ENCODE peak calls at places on chromosome 10, in six cellular contexts. S, M, D, N, G and E are unnamed samples.

GRCh38 chr10:52316005-52316404 is 1.9 kb downstream of the DKK1 start:
- DNase-seq in N (no peak), G (no peak), M (no peak), D (no peak), S (no peak), E (no peak)

GRCh38 chr10:34121125-34121973 is 693.7 kb downstream of the PARD3 start:
- DNase-seq in G (peak; percentile 98), D (no peak), S (no peak), N (no peak), M (no peak), E (no peak)

GRCh38 chr10:8404721-8405120 is 350.2 kb downstream of the GATA3 start:
- DNase-seq in M (peak; percentile 21), S (no peak), G (no peak), N (no peak), D (no peak), E (no peak)

GRCh38 chr10:104445359-104445758 is 91.7 kb downstream of the CFAP58 start:
- DNase-seq in N (no peak), D (no peak), G (no peak), S (no peak), M (no peak), E (no peak)

GRCh38 chr10:114304017-114304565 is 65.0 kb downstream of the VWA2 start:
- DNase-seq in G (peak; percentile 62), M (peak; percentile 67), N (peak; percentile 86), D (peak; percentile 85), S (peak; percentile 62), E (no peak)

GRCh38 chr10:11913184-11913641 is 90.1 kb downstream of the PROSER2 start:
- DNase-seq in S (peak; percentile 41), D (no peak), G (no peak), M (no peak), N (no peak), E (no peak)

GRCh38 chr10:129545257-129545656 is 78.2 kb downstream of the MGMT start:
- DNase-seq in S (no peak), M (no peak), G (no peak), N (no peak), D (no peak), E (no peak)

GRCh38 chr10:84540022-84540616 is 211.7 kb downstream of the CCSER2 start:
- DNase-seq in G (no peak), M (no peak), S (no peak), N (no peak), D (no peak), E (no peak)

GRCh38 chr10:132699411-132700167 is 86.4 kb downstream of the NKX6-2 start:
- DNase-seq in M (no peak), G (no peak), D (no peak), N (no peak), S (no peak), E (no peak)

GRCh38 chr10:14211617-14212016 is 119.1 kb downstream of the FRMD4A start:
- DNase-seq in N (no peak), D (no peak), M (no peak), G (no peak), S (no peak), E (no peak)

GRCh38 chr10:30581779-30582380 is 47.7 kb downstream of the LYZL2 start:
- DNase-seq in S (peak; percentile 72), G (peak; percentile 51), N (peak; percentile 68), M (no peak), D (peak; percentile 36), E (no peak)

GRCh38 chr10:29157321-29157720 is 131.5 kb upstream of the LYZL1 start:
- DNase-seq in N (no peak), D (no peak), S (no peak), M (no peak), G (no peak), E (no peak)

GRCh38 chr10:61733358-61733940 is 70.7 kb downstream of the CABCOCO1 start:
- DNase-seq in D (peak; percentile 47), M (no peak), S (peak; percentile 78), N (peak; percentile 29), G (peak; percentile 33), E (no peak)

GRCh38 chr10:98264378-98265065 is 3.5 kb downstream of the LOXL4 start:
- DNase-seq in M (no peak), N (no peak), S (no peak), D (no peak), G (no peak), E (no peak)

GRCh38 chr10:92241158-92241500 is 49.7 kb downstream of the CPEB3 start:
- DNase-seq in D (no peak), G (peak; percentile 24), M (no peak), N (peak; percentile 34), S (peak; percentile 45), E (no peak)
- TF ChIP-seq JUND in D (no peak), G (no peak), M (no peak), N (no peak), S (no peak), E (no peak)

GRCh38 chr10:6089334-6090219 is 743 bp downstream of the RBM17 start:
- DNase-seq in D (no peak), G (peak; percentile 48), S (peak; percentile 34), N (peak; percentile 59), M (no peak), E (no peak)

GRCh38 chr10:6091630-6092029 is 2.8 kb downstream of the RBM17 start:
- DNase-seq in D (no peak), N (no peak), G (no peak), M (no peak), S (peak; percentile 41), E (no peak)

GRCh38 chr10:6092731-6093130 is 3.9 kb downstream of the RBM17 start:
- DNase-seq in G (no peak), M (no peak), N (no peak), D (no peak), S (no peak), E (no peak)

GRCh38 chr10:6086375-6087233 is 2.2 kb upstream of the RBM17 start:
- DNase-seq in S (peak; percentile 94), G (peak; percentile 80), N (peak; percentile 83), D (peak; percentile 76), M (peak; percentile 51), E (peak; percentile 87)

GRCh38 chr10:6088721-6089333 is at the start of gene RBM17:
- DNase-seq in S (peak; percentile 97), N (peak; percentile 96), D (peak; percentile 94), G (peak; percentile 88), M (peak; percentile 82), E (peak; percentile 100)
- TF ChIP-seq POLR2AphosphoS5 in S (peak; percentile 61), N (peak; percentile 45), D (peak; percentile 78), G (peak; percentile 45), M (peak; percentile 61), E (no peak)

DNA sequence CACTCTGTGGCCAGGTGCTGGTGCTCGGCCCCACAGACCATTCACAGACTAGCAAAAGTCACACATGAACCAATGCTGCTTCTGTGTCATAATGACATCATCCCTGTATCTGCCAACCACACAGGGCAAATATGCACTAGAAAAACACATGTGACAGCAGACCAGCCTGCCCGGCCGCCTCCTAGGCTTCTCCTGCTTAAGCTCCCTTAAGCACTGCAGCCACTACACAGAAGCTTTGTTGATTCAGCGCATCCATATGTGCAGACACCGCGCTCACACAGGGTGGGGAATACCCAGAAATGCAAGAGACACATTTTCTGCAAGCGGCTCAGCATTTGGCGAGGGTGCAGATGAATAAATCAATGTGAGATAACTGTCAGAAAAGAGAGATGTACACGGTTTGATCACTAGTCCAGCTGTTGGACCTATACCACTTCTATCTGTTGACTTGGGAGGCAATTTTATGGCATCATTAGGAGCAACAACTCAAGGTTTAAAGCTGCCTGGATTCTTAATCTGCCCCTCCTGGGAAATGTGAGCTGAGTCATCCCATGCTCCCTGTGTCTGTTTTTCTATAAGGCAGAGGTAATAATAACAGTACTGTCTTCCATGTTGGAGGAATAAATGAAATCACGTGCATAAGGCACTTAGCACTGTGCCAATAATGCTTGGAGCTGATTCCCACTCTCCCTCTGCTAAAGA is 33.4 kb downstream of the CPXM2 start:
- DNase-seq in D (no peak), G (no peak), M (no peak), S (no peak), N (peak; percentile 40), E (no peak)
- TF ChIP-seq JUND in D (no peak), G (no peak), M (no peak), S (no peak), N (no peak), E (no peak)

GRCh38 chr10:88971668-88972067 is 18.9 kb upstream of the FAS start:
- DNase-seq in G (no peak), D (no peak), N (no peak), M (no peak), S (no peak), E (no peak)

GRCh38 chr10:88978463-88978862 is 12.1 kb upstream of the FAS start:
- DNase-seq in M (no peak), D (no peak), N (no peak), G (no peak), S (no peak), E (no peak)

GRCh38 chr10:88975377-88975720 is 15.2 kb upstream of the FAS start:
- DNase-seq in G (no peak), N (no peak), D (no peak), S (no peak), M (no peak), E (no peak)

GRCh38 chr10:88974012-88974411 is 16.6 kb upstream of the FAS start:
- DNase-seq in M (no peak), G (no peak), D (no peak), S (no peak), N (no peak), E (no peak)

DNA sequence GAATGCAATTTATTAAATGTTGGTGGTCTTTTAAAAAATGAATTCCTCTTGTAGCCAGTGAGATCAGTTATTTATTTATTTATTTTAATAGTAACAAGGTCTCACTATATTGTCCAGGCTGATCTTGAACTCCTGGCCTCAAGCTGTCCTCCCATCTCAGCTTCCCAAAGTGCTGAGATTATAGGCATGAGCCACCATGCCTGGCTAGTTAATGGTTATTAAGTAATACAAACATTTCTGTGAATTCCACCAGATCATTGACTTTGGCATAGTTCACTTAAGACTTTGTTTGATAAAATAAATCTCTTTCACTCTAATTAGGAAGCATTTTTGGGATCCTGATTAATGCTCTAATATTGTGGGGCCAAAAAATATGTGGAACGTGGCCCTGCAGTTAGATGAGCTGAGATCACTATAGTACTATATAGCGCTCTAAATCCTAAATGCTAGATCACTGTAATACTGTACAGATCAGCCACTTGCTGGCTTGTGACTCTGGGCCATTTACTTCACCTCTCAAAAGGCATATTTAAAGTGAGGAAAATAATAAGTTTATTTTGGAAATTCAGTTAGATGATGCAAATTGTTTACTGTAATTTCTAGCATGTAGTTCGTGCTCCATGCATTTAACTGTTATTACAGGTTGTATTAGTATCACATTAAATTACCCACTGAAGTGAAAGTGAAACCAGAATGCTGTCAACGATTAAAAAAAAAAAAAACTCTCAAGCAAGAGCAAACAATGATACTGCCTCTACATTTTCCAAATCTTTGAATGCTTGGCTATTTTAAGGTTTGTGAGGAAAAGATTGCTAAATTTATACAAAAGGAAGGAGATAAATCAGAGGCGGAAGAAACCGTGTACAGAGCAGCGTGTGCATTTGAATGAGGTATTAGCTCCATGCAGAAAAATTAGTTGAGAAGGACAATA is 15.9 kb upstream of the FAS start:
- DNase-seq in M (no peak), G (no peak), N (no peak), D (no peak), S (no peak), E (no peak)
- TF ChIP-seq POLR2AphosphoS5 in M (no peak), G (no peak), N (no peak), D (no peak), S (no peak), E (no peak)